ENCODE peak calls at places on chromosomes 4 and X, in eight cellular contexts. H is GM23248, Q is astrocyte, K is neuronal stem cell, X is IMR-90, V is PC-3, Y is GM12878, G is mammary epithelial cell. Z is an unnamed sample. For H3K4me1, the result is how much of the 10 kb centered on the place peaks cover.

GRCh38 chr4:3527101-3527913 is 4.9 kb downstream of the LRPAP1 start:
- DNase-seq in V (no peak), K (no peak), X (no peak), H (no peak), Q (no peak), G (no peak), Y (no peak), Z (peak)

GRCh38 chr4:66906314-66906713 is 639.0 kb downstream of the CENPC start:
- DNase-seq in G (no peak), K (no peak), Q (no peak), V (peak), H (no peak), X (no peak), Y (no peak), Z (no peak)

GRCh38 chr4:10336471-10336870 is 120.8 kb downstream of the ZNF518B start:
- DNase-seq in K (no peak), Q (no peak), Y (no peak), X (no peak), H (peak), G (peak), V (no peak), Z (no peak)

GRCh38 chr4:73683033-73683432 is 57.3 kb upstream of the CXCL8 start:
- DNase-seq in X (no peak), H (no peak), G (peak), V (peak), Y (no peak), K (no peak), Q (no peak), Z (no peak)

GRCh38 chrX:63354484-63354883 is 3.4 kb upstream of the SPIN4 start:
- DNase-seq in G (peak), Y (no peak), Q (no peak), H (no peak), V (no peak), X (no peak), K (no peak), Z (no peak)

GRCh38 chr4:111011458-111011857 is 388.6 kb upstream of the PITX2 start:
- DNase-seq in G (no peak), H (no peak), Q (no peak), X (no peak), Y (no peak), V (no peak), K (no peak), Z (no peak)

GRCh38 chrX:15874672-15875071 is 20.1 kb upstream of the AP1S2 start:
- DNase-seq in Q (no peak), X (no peak), K (no peak), G (no peak), Y (no peak), H (no peak), V (no peak), Z (no peak)

GRCh38 chr4:5635826-5636196 is 72.5 kb downstream of the EVC2 start:
- DNase-seq in H (peak), V (peak), Y (no peak), X (peak), K (no peak), Q (peak), G (peak), Z (no peak)

GRCh38 chrX:104113237-104113965 is 1.1 kb downstream of the ZCCHC18 start:
- DNase-seq in V (peak), K (peak), Y (no peak), G (peak), X (peak), H (peak), Q (peak), Z (peak)

GRCh38 chr4:17055788-17056187 is 157.3 kb upstream of the LDB2 start:
- DNase-seq in Q (peak), K (no peak), G (no peak), Y (no peak), X (peak), V (no peak), H (peak), Z (no peak)

GRCh38 chr4:41257257-41257900 is 651 bp downstream of the UCHL1 start:
- DNase-seq in H (peak), K (peak), Q (peak), X (peak), V (no peak), G (no peak), Y (no peak), Z (no peak)

GRCh38 chr4:182916483-182917181 is 554 bp downstream of the DCTD start:
- DNase-seq in Y (no peak), H (peak), X (peak), V (peak), K (peak), G (peak), Q (peak), Z (peak)

GRCh38 chr4:27087306-27088045 is 226.8 kb downstream of the STIM2 start:
- DNase-seq in X (no peak), G (no peak), Y (no peak), V (no peak), K (no peak), Q (no peak), H (no peak), Z (no peak)

GRCh38 chr4:6754481-6755087 is 27.9 kb upstream of the KIAA0232 start:
- DNase-seq in K (no peak), Q (no peak), Y (no peak), G (no peak), X (no peak), H (no peak), V (no peak), Z (no peak)

GRCh38 chr4:186946682-186947294 is 223.1 kb upstream of the FAT1 start:
- DNase-seq in Y (no peak), X (peak), V (peak), G (no peak), H (no peak), K (no peak), Q (peak), Z (no peak)

GRCh38 chrX:109859673-109860072 is 126.6 kb upstream of the ACSL4 start:
- DNase-seq in H (no peak), K (no peak), Q (no peak), Y (no peak), G (no peak), X (no peak), V (no peak), Z (no peak)

GRCh38 chrX:41148553-41148952 is 63.3 kb downstream of the USP9X start:
- DNase-seq in H (peak), X (peak), K (no peak), Q (peak), G (peak), V (peak), Y (no peak), Z (no peak)

GRCh38 chr4:47703964-47704363 is 133.9 kb downstream of the CORIN start:
- DNase-seq in Y (no peak), V (no peak), G (no peak), H (peak), Q (no peak), K (no peak), X (no peak), Z (no peak)

GRCh38 chr4:124276461-124276860 is 436.1 kb downstream of the ANKRD50 start:
- DNase-seq in V (peak), X (peak), Y (no peak), G (peak), H (peak), K (no peak), Q (peak), Z (no peak)

GRCh38 chr4:25913056-25913850 is 767 bp upstream of the SMIM20 start:
- DNase-seq in Y (no peak), X (peak), V (no peak), Q (no peak), K (no peak), G (no peak), H (no peak), Z (peak)

GRCh38 chrX:118497180-118497814 is 1.7 kb downstream of the DOCK11 start:
- DNase-seq in X (no peak), Q (no peak), K (no peak), H (no peak), V (no peak), Y (no peak), G (no peak), Z (no peak)

GRCh38 chr4:28686618-28687017 is 1826.0 kb downstream of the STIM2 start:
- DNase-seq in V (peak), K (no peak), Q (peak), G (peak), H (peak), X (peak), Y (no peak), Z (no peak)

GRCh38 chrX:101260435-101260834 is 30.7 kb downstream of the TAF7L start:
- DNase-seq in Q (no peak), Y (no peak), K (no peak), H (peak), V (peak), G (no peak), X (no peak), Z (no peak)

GRCh38 chrX:49208399-49208798 is 8.4 kb upstream of the SYP start:
- DNase-seq in H (no peak), K (no peak), Q (no peak), Y (no peak), X (no peak), V (no peak), G (no peak), Z (no peak)

GRCh38 chr4:33924239-33924638 is 2320.1 kb downstream of the ARAP2 start:
- DNase-seq in K (peak), V (peak), Y (no peak), H (peak), X (peak), Q (peak), G (peak), Z (peak)

GRCh38 chr4:1870578-1871443 is at the start of gene NSD2:
- DNase-seq in K (peak), V (peak), Q (peak), H (peak), Y (no peak), X (peak), G (peak), Z (peak)

GRCh38 chr4:106266201-106266600 is 49.8 kb downstream of the TBCK start:
- DNase-seq in K (no peak), Y (peak), H (peak), X (peak), Q (peak), G (peak), V (peak), Z (no peak)

GRCh38 chr4:165199286-165199685 is 8.1 kb upstream of the KLHL2 start:
- DNase-seq in V (peak), Y (no peak), H (no peak), G (peak), X (no peak), Q (peak), K (no peak), Z (no peak)

GRCh38 chr4:152460488-152460887 is 75.4 kb downstream of the FBXW7 start:
- DNase-seq in X (peak), V (peak), Y (peak), Q (peak), G (peak), H (peak), K (no peak), Z (no peak)

GRCh38 chr4:73142995-73143547 is 73.6 kb upstream of the COX18 start:
- DNase-seq in G (no peak), H (peak), V (peak), Y (no peak), X (no peak), Q (no peak), K (no peak), Z (no peak)

GRCh38 chr4:44701037-44701436 is 22.8 kb downstream of the GUF1 start:
- DNase-seq in G (no peak), Q (no peak), V (no peak), X (no peak), Y (no peak), K (no peak), H (no peak), Z (no peak)

GRCh38 chr4:146790515-146790914 is 151.8 kb downstream of the POU4F2 start:
- DNase-seq in K (no peak), V (peak), H (peak), X (no peak), Q (no peak), G (peak), Y (no peak), Z (no peak)

GRCh38 chr4:84878090-84878489 is 88.4 kb downstream of the WDFY3 start:
- DNase-seq in X (peak), Q (peak), K (no peak), V (peak), H (peak), Y (no peak), G (peak), Z (no peak)

GRCh38 chr4:94538229-94538628 is 86.5 kb downstream of the PDLIM5 start:
- DNase-seq in Q (no peak), K (no peak), X (no peak), V (no peak), G (no peak), H (no peak), Y (no peak), Z (no peak)

GRCh38 chrX:78199851-78200250 is 60.4 kb upstream of the TAF9B start:
- DNase-seq in V (peak), X (peak), K (no peak), H (peak), G (peak), Q (no peak), Y (no peak), Z (no peak)

GRCh38 chr4:70687821-70688794 is at the start of gene UTP3:
- DNase-seq in X (peak), G (peak), Q (peak), Y (peak), H (peak), V (peak), K (peak), Z (peak)
- H2AFZ ChIP-seq in X (peak), G (peak), Q (peak), Y (peak), H (peak), V (peak), K (peak), Z (peak)

DNA sequence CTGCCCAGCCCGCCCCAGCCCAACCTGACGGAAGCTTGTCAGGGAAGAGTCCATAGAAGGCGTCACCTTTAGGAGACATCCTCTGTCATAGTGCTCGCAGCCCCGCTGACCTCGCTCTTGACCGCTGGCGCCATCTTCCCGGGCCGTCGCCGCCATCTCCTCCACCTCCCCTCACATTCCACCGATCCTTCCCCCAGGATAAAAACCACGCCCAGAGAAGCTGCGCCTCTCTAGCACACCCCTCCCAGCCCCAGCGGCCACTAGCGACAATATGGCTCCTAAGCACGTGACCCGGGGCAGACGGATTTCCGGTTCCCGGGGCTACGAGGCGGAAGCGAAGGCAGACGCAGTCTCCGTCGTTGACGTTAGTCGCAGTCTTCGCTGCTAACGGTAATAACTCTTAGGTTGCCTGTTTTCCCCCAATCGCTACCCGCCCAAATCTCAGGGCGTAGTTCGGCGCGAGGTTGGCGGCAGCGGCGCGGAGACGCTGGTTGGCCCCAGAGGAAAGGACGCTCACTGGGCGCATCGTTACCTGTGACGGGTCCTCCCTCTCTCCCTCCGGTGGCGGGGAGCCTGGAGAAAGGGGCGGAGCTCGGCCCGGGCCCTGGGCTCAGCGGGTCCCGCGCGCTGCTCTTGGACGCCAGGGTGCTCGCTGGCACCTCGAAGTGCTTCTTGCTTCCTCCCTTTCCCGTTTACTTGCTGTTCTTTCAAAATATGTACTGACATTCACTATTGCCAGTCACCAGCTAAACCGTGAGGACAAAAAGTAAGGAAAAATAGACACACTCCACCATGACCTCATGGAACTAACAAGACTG is at the start of the genes RCHY1 and THAP6:
- DNase-seq in K (peak), Q (peak), V (peak), Y (peak), X (peak), G (peak), H (peak), Z (peak)
- H3K4me1 ChIP-seq in K (under half), Q (under half), V (under half), Y (under half), X (under half), G (under half), H (under half), Z (half or more)

DNA sequence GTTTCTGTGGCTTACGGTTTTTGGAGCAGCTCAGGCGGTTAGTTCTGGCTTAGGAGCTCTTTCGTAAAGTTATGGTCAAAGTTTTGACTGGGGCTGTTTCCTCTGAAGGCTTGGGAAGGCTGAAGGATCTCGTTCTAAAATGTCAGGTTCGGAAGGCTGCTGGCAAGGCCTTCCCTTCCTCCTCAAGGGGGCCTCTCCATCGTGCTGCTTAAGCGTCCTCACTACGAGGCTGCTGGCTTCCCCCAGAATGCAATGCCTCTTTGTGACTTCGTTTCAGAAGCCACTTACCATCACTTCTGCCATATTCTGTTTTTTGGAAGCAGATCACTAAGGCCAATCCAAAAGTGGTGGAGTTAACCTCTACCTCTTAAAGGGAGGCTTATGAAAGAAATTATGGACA is 1196.4 kb upstream of the TENM3 start:
- DNase-seq in K (no peak), H (no peak), V (no peak), G (no peak), X (no peak), Y (no peak), Q (no peak), Z (no peak)
- H2AFZ ChIP-seq in K (peak), H (no peak), V (no peak), G (no peak), X (no peak), Y (no peak), Q (no peak), Z (no peak)

DNA sequence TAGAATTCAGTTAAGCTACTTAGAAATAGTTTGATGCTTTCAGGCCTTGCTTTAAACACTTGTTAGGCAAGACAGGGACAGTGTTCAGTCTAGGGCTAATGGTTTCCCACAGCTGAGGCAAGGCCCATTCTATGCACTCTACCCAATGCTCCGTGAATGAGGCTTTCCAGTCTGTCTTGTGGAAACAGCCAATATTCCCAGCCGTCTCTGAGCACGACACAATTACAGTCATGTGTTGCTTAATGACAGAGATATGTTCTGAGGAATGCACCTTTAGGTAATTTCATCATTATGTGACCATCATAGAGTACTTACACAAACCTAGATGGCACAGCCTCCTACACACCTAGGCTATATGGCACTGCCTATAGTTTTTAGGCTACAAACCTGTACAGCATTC is 9.5 kb upstream of the FAM200B start:
- DNase-seq in G (no peak), K (no peak), Q (no peak), Y (no peak), V (no peak), H (no peak), X (no peak), Z (no peak)
- H3K4me1 ChIP-seq in G (under half), K (under half), Q (under half), Y (under half), V (under half), H (under half), X (under half), Z (under half)